ENCODE peak calls at places on chromosomes 16 and 17, in ten cellular contexts. H, Q, A, X, F, I, N, V, D and M are unnamed samples.
A peak's percentile ranks its signal among the peaks of the same experiment; 100 is the strongest.

GRCh38 chr17:29726721-29727252 is 104.1 kb upstream of the CORO6 start:
- DNase-seq in I (peak; percentile 96), D (no peak), V (peak; percentile 85), Q (peak; percentile 43), X (no peak), N (no peak), A (no peak), F (no peak), H (peak; percentile 60), M (no peak)

GRCh38 chr16:23514381-23515152 is 4.3 kb upstream of the GGA2 start:
- DNase-seq in I (no peak), Q (peak; percentile 29), F (no peak), A (no peak), V (peak; percentile 32), D (no peak), H (no peak), X (no peak), N (no peak), M (no peak)

GRCh38 chr17:76736349-76737081 is 616 bp downstream of the SRSF2 start:
- DNase-seq in A (peak; percentile 65), F (peak; percentile 61), H (peak; percentile 80), I (peak; percentile 71), N (peak; percentile 91), V (peak; percentile 80), X (peak; percentile 66), D (peak; percentile 79), Q (peak; percentile 70), M (peak; percentile 91)

GRCh38 chr16:85583491-85584181 is 29.5 kb upstream of the GSE1 start:
- DNase-seq in Q (no peak), I (no peak), H (peak; percentile 53), F (no peak), X (no peak), D (no peak), V (no peak), A (peak; percentile 70), N (peak; percentile 83), M (no peak)

GRCh38 chr17:32259596-32259995 is 6.0 kb upstream of the RHBDL3 start:
- DNase-seq in F (no peak), Q (no peak), I (no peak), N (no peak), X (no peak), D (no peak), A (peak; percentile 75), V (no peak), H (peak; percentile 63), M (no peak)

GRCh38 chr16:56691885-56692284 is 9.6 kb downstream of the MT1X start:
- DNase-seq in V (no peak), H (no peak), Q (no peak), D (peak; percentile 50), A (no peak), F (no peak), I (no peak), X (no peak), N (no peak), M (no peak)

GRCh38 chr17:76268015-76268749 is 3.0 kb downstream of the UBALD2 start:
- DNase-seq in F (peak; percentile 86), X (peak; percentile 64), H (peak; percentile 93), N (no peak), A (peak; percentile 75), I (peak; percentile 69), D (peak; percentile 77), Q (peak; percentile 56), V (peak; percentile 90), M (peak; percentile 88)

GRCh38 chr17:50148226-50149098 is 2.0 kb downstream of the PPP1R9B start:
- DNase-seq in A (no peak), D (peak; percentile 79), F (peak; percentile 70), H (peak; percentile 47), V (peak; percentile 84), I (no peak), X (peak; percentile 74), Q (peak; percentile 63), N (peak; percentile 54), M (peak; percentile 75)

GRCh38 chr17:3610523-3610922 is 1.3 kb upstream of the TRPV1 start:
- DNase-seq in X (no peak), H (no peak), A (no peak), N (no peak), V (no peak), Q (no peak), F (no peak), D (no peak), I (no peak), M (no peak)

GRCh38 chr16:74034862-74035261 is 261.8 kb upstream of the PSMD7 start:
- DNase-seq in A (peak; percentile 69), N (peak; percentile 66), D (peak; percentile 25), F (no peak), I (peak; percentile 3), V (peak; percentile 5), H (peak; percentile 34), X (no peak), Q (peak; percentile 47), M (no peak)

DNA sequence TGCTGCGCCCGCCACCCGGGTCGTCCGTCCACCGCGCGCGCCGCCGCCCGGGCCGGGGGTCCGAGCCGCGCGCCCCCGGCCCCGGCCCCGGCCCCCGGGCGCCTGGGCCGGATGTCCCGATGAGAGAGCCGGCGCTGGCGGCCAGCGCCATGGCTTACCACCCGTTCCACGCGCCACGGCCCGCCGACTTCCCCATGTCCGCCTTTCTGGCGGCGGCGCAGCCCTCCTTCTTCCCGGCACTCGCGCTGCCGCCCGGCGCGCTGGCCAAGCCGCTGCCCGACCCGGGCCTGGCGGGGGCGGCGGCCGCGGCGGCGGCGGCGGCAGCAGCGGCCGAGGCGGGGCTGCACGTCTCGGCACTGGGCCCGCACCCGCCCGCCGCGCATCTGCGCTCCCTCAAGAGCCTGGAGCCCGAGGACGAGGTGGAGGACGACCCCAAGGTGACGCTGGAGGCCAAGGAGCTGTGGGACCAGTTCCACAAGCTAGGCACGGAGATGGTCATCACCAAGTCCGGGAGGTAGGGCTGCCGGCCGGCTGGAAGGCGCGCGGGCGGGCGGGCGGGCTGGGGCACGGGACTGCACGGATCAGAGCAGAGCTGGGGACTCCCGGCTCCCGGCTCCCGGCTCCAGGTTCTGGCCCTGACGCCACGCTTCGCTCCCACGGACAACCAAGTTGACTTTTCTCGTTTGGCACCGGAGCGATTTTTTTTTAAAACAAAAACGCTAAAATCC is 579 bp downstream of the TBX2 start:
- DNase-seq in Q (no peak), D (no peak), H (peak; percentile 61), I (no peak), A (peak; percentile 58), F (no peak), V (no peak), X (no peak), N (peak; percentile 71), M (no peak)
- H3K27ac ChIP-seq in Q (no peak overlapping the region), D (no peak overlapping the region), H (peak overlapping the region; percentile 72), I (no peak overlapping the region), A (peak overlapping the region; percentile 92), F (peak overlapping the region; percentile 98), V (no peak overlapping the region), X (no peak overlapping the region), N (no peak overlapping the region), M (peak overlapping the region; percentile 50)

DNA sequence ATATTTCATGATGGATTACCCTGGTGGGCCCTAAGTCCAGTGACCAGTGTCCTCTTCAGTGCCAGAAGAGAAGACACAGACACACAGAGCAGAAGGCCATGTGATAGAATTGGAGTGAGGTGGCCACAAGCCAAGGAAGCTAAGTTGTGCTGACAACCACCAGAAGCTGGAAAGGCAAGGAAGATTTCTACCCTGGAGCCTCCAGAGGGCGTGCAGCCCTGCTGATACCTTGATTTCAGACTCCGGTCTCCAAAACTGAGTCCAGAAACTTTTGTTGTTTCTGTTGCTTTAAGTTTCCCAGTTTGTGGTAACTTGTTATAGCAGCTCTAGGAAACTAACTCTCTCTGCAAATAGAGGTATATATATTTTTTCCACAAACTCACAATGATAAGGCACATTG is 396.6 kb upstream of the ASIC2 start:
- DNase-seq in V (no peak), X (no peak), Q (no peak), H (no peak), F (no peak), D (no peak), N (no peak), I (no peak), A (no peak), M (no peak)
- TF ChIP-seq CTCF in V (peak; percentile 57), X (no peak), Q (peak; percentile 30), H (no peak), F (no peak), D (no peak), N (no peak), I (no peak), A (no peak), M (no peak)

GRCh38 chr17:38430822-38431221 is 2.6 kb downstream of the ARHGAP23 start:
- DNase-seq in X (no peak), V (no peak), Q (no peak), A (no peak), N (no peak), I (no peak), D (no peak), F (no peak), H (no peak), M (no peak)

GRCh38 chr17:38428643-38429371 is 543 bp downstream of the ARHGAP23 start:
- DNase-seq in H (peak; percentile 55), N (peak; percentile 58), Q (peak; percentile 85), F (peak; percentile 51), A (peak; percentile 64), I (peak; percentile 56), V (peak; percentile 39), D (no peak), X (no peak), M (peak; percentile 73)

GRCh38 chr17:38429476-38430100 is 1.3 kb downstream of the ARHGAP23 start:
- DNase-seq in V (no peak), Q (no peak), I (no peak), H (no peak), D (no peak), F (no peak), N (no peak), X (no peak), A (no peak), M (no peak)

GRCh38 chr17:38431343-38432145 is 3.3 kb downstream of the ARHGAP23 start:
- DNase-seq in F (no peak), I (no peak), H (no peak), N (no peak), A (no peak), Q (no peak), D (no peak), V (no peak), X (no peak), M (no peak)

GRCh38 chr17:38430316-38430715 is 2.1 kb downstream of the ARHGAP23 start:
- DNase-seq in Q (no peak), V (no peak), F (no peak), D (no peak), A (peak; percentile 51), N (no peak), I (no peak), X (no peak), H (peak; percentile 78), M (no peak)
- H3K4me3 ChIP-seq in Q (peak overlapping the region; percentile 75), V (no peak overlapping the region), F (no peak overlapping the region), D (no peak overlapping the region), A (peak overlapping the region; percentile 21), N (no peak overlapping the region), I (no peak overlapping the region), X (no peak overlapping the region), H (no peak overlapping the region), M (peak overlapping the region; percentile 95)

DNA sequence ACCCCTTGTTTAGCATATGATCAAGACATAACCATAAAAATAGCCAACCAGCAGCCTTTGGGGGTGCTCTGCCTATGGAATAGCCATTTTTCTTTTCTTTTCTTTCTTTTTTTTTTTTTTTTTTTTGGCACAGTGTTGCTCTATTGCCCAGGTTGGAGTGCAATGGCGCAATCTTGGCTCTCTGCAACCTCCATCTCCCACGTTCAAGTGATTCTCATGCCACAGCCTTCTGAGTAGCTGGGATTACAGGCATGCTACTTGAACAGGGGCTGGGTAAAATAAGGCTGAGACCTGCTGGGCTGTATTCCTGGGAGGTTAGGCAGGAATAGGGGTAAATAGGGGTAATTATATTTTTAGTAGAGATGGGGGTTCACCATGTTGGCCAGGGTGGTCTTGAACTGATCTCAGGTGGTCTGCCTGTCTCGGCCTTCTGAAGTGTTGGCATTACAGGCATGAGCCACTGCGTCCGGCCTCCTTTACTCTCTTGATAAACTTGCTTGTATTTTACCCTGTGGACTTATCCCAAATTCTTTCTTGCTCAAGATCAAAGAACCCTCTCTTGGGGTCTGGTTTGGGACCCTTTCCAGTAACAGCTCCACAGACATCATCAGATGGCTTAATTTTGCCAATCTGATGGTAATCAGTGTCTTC is 5.8 kb upstream of the C1QTNF1 start:
- DNase-seq in Q (no peak), X (no peak), I (no peak), N (no peak), V (no peak), H (peak; percentile 72), A (no peak), F (no peak), D (no peak), M (no peak)
- H3K27ac ChIP-seq in Q (no peak overlapping the region), X (no peak overlapping the region), I (no peak overlapping the region), N (no peak overlapping the region), V (no peak overlapping the region), H (no peak overlapping the region), A (no peak overlapping the region), F (no peak overlapping the region), D (no peak overlapping the region), M (no peak overlapping the region)